ENCODE peak calls at places on chromosomes 12 and 14, in five cellular contexts. L, M, Z, W and Q are unnamed samples.

GRCh38 chr12:1885082-1885596 is 33.3 kb downstream of the CACNA2D4 start:
- DNase-seq in L (no peak), M (no peak), Z (no peak), W (no peak), Q (no peak)

GRCh38 chr12:43072431-43072830 is 479.6 kb downstream of the ADAMTS20 start:
- DNase-seq in L (no peak), M (no peak), Z (no peak), W (no peak), Q (no peak)

GRCh38 chr14:78767436-78767835 is 597.3 kb downstream of the NRXN3 start:
- DNase-seq in L (no peak), M (no peak), Z (no peak), W (no peak), Q (no peak)

GRCh38 chr12:132046561-132046960 is 96.8 kb downstream of the EP400 start:
- DNase-seq in L (no peak), M (peak; percentile 20), Z (no peak), W (no peak), Q (no peak)

GRCh38 chr12:26813812-26814211 is 19.2 kb downstream of the ITPR2 start:
- DNase-seq in L (no peak), M (no peak), Z (no peak), W (no peak), Q (no peak)

GRCh38 chr14:20801726-20802125 is 918 bp downstream of the RNASE1 start:
- DNase-seq in L (peak; percentile 41), M (no peak), Z (no peak), W (peak; percentile 43), Q (no peak)

GRCh38 chr12:48890657-48891418 is 25.2 kb upstream of the RND1 start:
- DNase-seq in L (peak; percentile 82), M (peak; percentile 76), Z (peak; percentile 91), W (peak; percentile 82), Q (peak; percentile 59)

GRCh38 chr12:108826115-108826806 is 31.1 kb downstream of the SSH1 start:
- DNase-seq in L (peak; percentile 32), M (peak; percentile 91), Z (peak; percentile 65), W (peak; percentile 29), Q (no peak)

GRCh38 chr12:110896559-110896958 is 23.8 kb downstream of the MYL2 start:
- DNase-seq in L (no peak), M (peak; percentile 3), Z (no peak), W (no peak), Q (no peak)

GRCh38 chr12:116662612-116663144 is 75.2 kb downstream of the SPRING1 start:
- DNase-seq in L (peak; percentile 28), M (peak; percentile 6), Z (peak; percentile 95), W (peak; percentile 9), Q (no peak)

GRCh38 chr14:76109087-76109880 is 42.4 kb upstream of the GPATCH2L start:
- DNase-seq in L (no peak), M (no peak), Z (no peak), W (no peak), Q (no peak)

GRCh38 chr12:19045421-19045820 is 84.1 kb upstream of the PLEKHA5 start:
- DNase-seq in L (no peak), M (no peak), Z (peak; percentile 10), W (no peak), Q (no peak)

GRCh38 chr12:48380596-48380995 is 29.9 kb upstream of the ZNF641 start:
- DNase-seq in L (no peak), M (no peak), Z (no peak), W (no peak), Q (no peak)

GRCh38 chr14:54691525-54692260 is 124.8 kb downstream of the SAMD4A start:
- DNase-seq in L (peak; percentile 80), M (peak; percentile 77), Z (peak; percentile 73), W (peak; percentile 43), Q (peak; percentile 19)

GRCh38 chr12:1001507-1001906 is 10.5 kb downstream of the ERC1 start:
- DNase-seq in L (no peak), M (no peak), Z (no peak), W (no peak), Q (no peak)

GRCh38 chr14:23580948-23581281 is 2.3 kb upstream of the JPH4 start:
- DNase-seq in L (no peak), M (no peak), Z (no peak), W (no peak), Q (no peak)

GRCh38 chr12:31629756-31630732 is 29.4 kb upstream of the ETFBKMT start:
- DNase-seq in L (no peak), M (no peak), Z (no peak), W (no peak), Q (no peak)

GRCh38 chr12:100612557-100612956 is 39.1 kb downstream of the GAS2L3 start:
- DNase-seq in L (peak; percentile 79), M (no peak), Z (no peak), W (no peak), Q (no peak)

GRCh38 chr12:98211914-98212695 is 303.3 kb upstream of the TMPO start:
- DNase-seq in L (no peak), M (peak; percentile 29), Z (peak; percentile 46), W (no peak), Q (no peak)

GRCh38 chr12:103928736-103929050 is 1.5 kb upstream of the HSP90B1 start:
- DNase-seq in L (peak; percentile 70), M (peak; percentile 11), Z (no peak), W (no peak), Q (no peak)

GRCh38 chr14:30240002-30240401 is 312.4 kb upstream of the PRKD1 start:
- DNase-seq in L (no peak), M (no peak), Z (no peak), W (no peak), Q (no peak)

GRCh38 chr12:73057428-73057827 is 785.3 kb downstream of the TRHDE start:
- DNase-seq in L (no peak), M (no peak), Z (no peak), W (no peak), Q (no peak)

GRCh38 chr14:67385618-67386017 is 25.5 kb downstream of the EIF2S1 start:
- DNase-seq in L (no peak), M (no peak), Z (no peak), W (no peak), Q (no peak)

GRCh38 chr14:51865953-51866747 is 5.7 kb downstream of the GNG2 start:
- DNase-seq in L (no peak), M (no peak), Z (peak; percentile 70), W (no peak), Q (no peak)

GRCh38 chr14:33914676-33915516 is 36.0 kb downstream of the EGLN3 start:
- DNase-seq in L (no peak), M (peak; percentile 92), Z (no peak), W (no peak), Q (no peak)

GRCh38 chr12:92538970-92539749 is 163.6 kb upstream of the PLEKHG7 start:
- DNase-seq in L (no peak), M (peak; percentile 93), Z (no peak), W (no peak), Q (no peak)

GRCh38 chr14:60637490-60638452 is 11.5 kb downstream of the SIX1 start:
- DNase-seq in L (no peak), M (peak; percentile 42), Z (no peak), W (no peak), Q (no peak)

GRCh38 chr14:72907886-72908285 is 14.0 kb upstream of the DPF3 start:
- DNase-seq in L (no peak), M (peak; percentile 81), Z (no peak), W (no peak), Q (no peak)

GRCh38 chr14:96285667-96286066 is 29.7 kb downstream of the BDKRB1 start:
- DNase-seq in L (no peak), M (no peak), Z (no peak), W (no peak), Q (no peak)

GRCh38 chr12:102946042-102946441 is 11.4 kb upstream of the ASCL1 start:
- DNase-seq in L (no peak), M (no peak), Z (no peak), W (no peak), Q (no peak)

GRCh38 chr12:13897811-13898210 is 83.6 kb downstream of the GRIN2B start:
- DNase-seq in L (no peak), M (no peak), Z (no peak), W (no peak), Q (no peak)

GRCh38 chr12:1799882-1800645 is 20.3 kb upstream of the LRTM2 start:
- DNase-seq in L (no peak), M (no peak), Z (no peak), W (no peak), Q (no peak)

GRCh38 chr12:14629832-14630688 is 62.4 kb upstream of the PLBD1 start:
- DNase-seq in L (peak; percentile 84), M (peak; percentile 78), Z (peak; percentile 89), W (peak; percentile 33), Q (peak; percentile 38)

GRCh38 chr12:49482095-49483051 is 56.5 kb upstream of the KCNH3 start:
- DNase-seq in L (no peak), M (peak; percentile 61), Z (no peak), W (no peak), Q (peak; percentile 77)